ENCODE peak calls at places on chromosome 17, in seven cellular contexts. N, A, W, T, D, Q and B are unnamed samples.

GRCh38 chr17:39461911-39462641 is 790 bp downstream of the CDK12 start:
- DNase-seq in Q (no peak), T (no peak), D (no peak), A (peak; percentile 37), N (no peak), W (no peak), B (peak; percentile 73)

GRCh38 chr17:81002013-81002384 is 10.4 kb downstream of the CHMP6 start:
- DNase-seq in W (no peak), N (no peak), D (no peak), T (no peak), A (no peak), Q (no peak), B (no peak)

GRCh38 chr17:78774956-78775571 is 7.0 kb downstream of the CYTH1 start:
- DNase-seq in W (peak; percentile 50), D (no peak), A (no peak), Q (no peak), N (peak; percentile 53), T (no peak), B (no peak)

GRCh38 chr17:78903101-78903779 is at the start of gene CEP295NL:
- DNase-seq in W (no peak), T (no peak), Q (no peak), N (no peak), D (peak; percentile 57), A (peak; percentile 85), B (peak; percentile 34)

GRCh38 chr17:7113273-7114071 is 1.1 kb downstream of the ASGR2 start:
- DNase-seq in N (no peak), T (no peak), D (peak; percentile 28), Q (no peak), W (no peak), A (no peak), B (no peak)

GRCh38 chr17:37826497-37827115 is 81.7 kb upstream of the HNF1B start:
- DNase-seq in T (no peak), A (no peak), Q (no peak), D (no peak), W (no peak), N (no peak), B (no peak)

GRCh38 chr17:43696891-43697290 is 35.2 kb upstream of the MEOX1 start:
- DNase-seq in T (no peak), D (no peak), W (no peak), A (no peak), N (no peak), Q (no peak), B (no peak)

GRCh38 chr17:55817273-55817709 is 66.4 kb downstream of the PCTP start:
- DNase-seq in Q (no peak), A (no peak), T (no peak), N (no peak), D (no peak), W (no peak), B (no peak)

GRCh38 chr17:42853004-42853403 is 2.0 kb downstream of the AOC3 start:
- DNase-seq in W (no peak), D (no peak), N (no peak), T (no peak), Q (no peak), A (no peak), B (no peak)

GRCh38 chr17:37802061-37802460 is 57.2 kb upstream of the HNF1B start:
- DNase-seq in D (no peak), Q (no peak), A (no peak), W (no peak), N (no peak), T (no peak), B (no peak)

GRCh38 chr17:1882836-1883235 is 53.0 kb downstream of the RPA1 start:
- DNase-seq in Q (no peak), T (no peak), W (no peak), N (no peak), D (peak; percentile 59), A (peak; percentile 82), B (peak; percentile 36)

GRCh38 chr17:10968007-10968406 is 130.1 kb upstream of the PIRT start:
- DNase-seq in D (no peak), T (no peak), A (no peak), Q (no peak), W (no peak), N (no peak), B (no peak)

GRCh38 chr17:28177351-28177750 is 134.9 kb downstream of the NLK start:
- DNase-seq in Q (no peak), W (no peak), D (no peak), N (no peak), T (no peak), A (peak; percentile 72), B (no peak)

GRCh38 chr17:34306466-34306865 is 12.8 kb upstream of the CCL8 start:
- DNase-seq in D (peak; percentile 38), A (peak; percentile 74), T (peak; percentile 48), N (no peak), Q (no peak), W (no peak), B (no peak)
- H3K4me3 ChIP-seq in D (no peak overlapping the region), A (no peak overlapping the region), T (no peak overlapping the region), N (no peak overlapping the region), Q (no peak overlapping the region), W (no peak overlapping the region), B (no peak overlapping the region)

GRCh38 chr17:64506201-64506575 is at the start of gene DDX5:
- DNase-seq in Q (peak; percentile 96), A (no peak), N (peak; percentile 97), W (peak; percentile 94), D (peak; percentile 99), T (peak; percentile 98), B (peak; percentile 98)

GRCh38 chr17:64504769-64505319 is 1.2 kb downstream of the DDX5 start:
- DNase-seq in N (no peak), Q (no peak), W (no peak), A (peak; percentile 37), D (peak; percentile 45), T (peak; percentile 34), B (no peak)

GRCh38 chr17:64506576-64507417 is at the start of gene CEP95:
- DNase-seq in A (peak; percentile 99), W (peak; percentile 93), D (no peak), Q (peak; percentile 80), N (peak; percentile 98), T (peak; percentile 97), B (peak; percentile 94)

GRCh38 chr17:64503821-64504768 is 2.0 kb downstream of the DDX5 start:
- DNase-seq in N (no peak), A (no peak), T (no peak), Q (no peak), W (no peak), D (no peak), B (no peak)

DNA sequence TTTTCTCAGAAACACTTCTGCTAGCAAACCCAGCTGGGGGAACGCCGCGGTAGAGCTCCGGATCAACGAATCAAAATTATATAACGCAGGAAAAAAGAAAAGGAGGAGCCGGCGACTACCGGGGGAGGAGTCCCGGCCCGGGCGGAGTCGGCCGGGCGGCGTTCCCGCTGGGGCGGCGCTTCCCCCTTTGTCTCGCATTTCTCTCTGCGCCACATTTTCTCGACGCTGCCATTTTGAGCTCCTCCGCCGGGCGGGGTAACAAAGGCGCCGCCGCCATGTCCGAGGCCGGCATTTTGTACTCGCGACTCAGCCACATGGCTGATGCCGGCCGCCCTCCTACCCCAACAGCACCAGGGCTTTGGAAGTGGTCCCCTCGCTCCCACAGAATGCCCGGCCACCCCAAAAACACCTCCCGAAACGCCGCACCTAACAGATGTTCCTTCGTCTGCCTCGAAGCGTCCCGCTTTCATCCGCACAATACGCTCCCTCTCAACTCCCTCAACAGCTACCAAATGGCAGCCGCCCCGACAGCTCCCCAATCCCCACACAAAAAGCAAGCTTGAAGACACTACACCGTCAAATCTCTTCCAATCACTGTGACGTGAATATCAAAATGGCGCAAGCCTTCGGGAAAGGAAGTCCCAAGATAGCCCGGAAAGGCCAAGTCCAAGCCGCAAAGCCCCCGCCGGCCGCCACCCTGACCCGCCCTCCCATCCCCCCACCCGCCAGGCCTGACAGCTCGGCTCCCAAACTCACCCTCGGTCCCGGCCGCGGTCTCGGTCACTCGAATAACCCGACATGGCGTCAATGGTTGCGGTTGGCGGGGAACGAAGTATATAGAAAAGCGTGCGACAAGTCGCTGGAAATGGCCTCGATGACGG is 529 bp downstream of the DDX5 start:
- DNase-seq in A (peak; percentile 86), W (peak; percentile 75), D (peak; percentile 84), Q (peak; percentile 49), N (peak; percentile 92), T (peak; percentile 94), B (peak; percentile 77)
- H3K4me1 ChIP-seq in A (no peaks in the 10 kb centered on the region), W (peaks cover 60% of the 10 kb centered on the region), D (peaks cover 43% of the 10 kb centered on the region), Q (peaks cover 33% of the 10 kb centered on the region), N (peaks cover 51% of the 10 kb centered on the region), T (peaks cover 68% of the 10 kb centered on the region), B (no peaks in the 10 kb centered on the region)

GRCh38 chr17:31404028-31404949 is 12.8 kb downstream of the RAB11FIP4 start:
- DNase-seq in W (no peak), T (no peak), Q (no peak), N (no peak), D (no peak), A (no peak), B (no peak)

GRCh38 chr17:31401456-31402254 is 10.2 kb downstream of the RAB11FIP4 start:
- DNase-seq in T (no peak), A (no peak), D (no peak), W (no peak), N (no peak), Q (no peak), B (no peak)

GRCh38 chr17:31400481-31400950 is 9.0 kb downstream of the RAB11FIP4 start:
- DNase-seq in A (no peak), Q (no peak), D (no peak), T (no peak), N (no peak), W (no peak), B (no peak)

GRCh38 chr17:31408586-31408985 is 17.1 kb downstream of the RAB11FIP4 start:
- DNase-seq in D (no peak), N (no peak), Q (no peak), W (no peak), A (no peak), T (no peak), B (no peak)

GRCh38 chr17:31405941-31406371 is 14.5 kb downstream of the RAB11FIP4 start:
- DNase-seq in D (no peak), W (no peak), Q (no peak), N (no peak), T (no peak), A (peak; percentile 30), B (no peak)
- H3K4me3 ChIP-seq in D (no peak overlapping the region), W (no peak overlapping the region), Q (no peak overlapping the region), N (no peak overlapping the region), T (no peak overlapping the region), A (no peak overlapping the region), B (no peak overlapping the region)

GRCh38 chr17:32009262-32009542 is 2.0 kb downstream of the LRRC37B start:
- DNase-seq in W (no peak), A (no peak), T (no peak), N (no peak), D (no peak), Q (no peak), B (no peak)
- H3K4me1 ChIP-seq in W (peaks cover 21% of the 10 kb centered on the region), A (no peaks in the 10 kb centered on the region), T (peaks cover 27% of the 10 kb centered on the region), N (peaks cover 50% of the 10 kb centered on the region), D (peaks cover 8% of the 10 kb centered on the region), Q (peaks cover 9% of the 10 kb centered on the region), B (no peaks in the 10 kb centered on the region)